ENCODE peak calls at places on chromosomes 13 and 19, in eight cellular contexts. One of them, this sample, is unnamed.

GRCh38 chr13:45219123-45219891 is 18.5 kb upstream of the KCTD4 start:
- DNase-seq in omental fat pad: no peak
- DNase-seq in GM19239: no peak
- DNase-seq in AG20443: no peak
- DNase-seq in choroid plexus epithelial cell: peak; percentile 31
- DNase-seq in WTC11: no peak
- DNase-seq in NCI-H748 treated with DMSO at 0.1 percent for 48 hours: no peak
- DNase-seq in fibroblast of mammary gland: no peak
- DNase-seq in this sample: no peak

GRCh38 chr13:48194392-48194754 is 38.6 kb upstream of the ITM2B start:
- DNase-seq in omental fat pad: no peak
- DNase-seq in GM19239: no peak
- DNase-seq in AG20443: peak; percentile 10
- DNase-seq in choroid plexus epithelial cell: peak; percentile 56
- DNase-seq in WTC11: no peak
- DNase-seq in NCI-H748 treated with DMSO at 0.1 percent for 48 hours: no peak
- DNase-seq in fibroblast of mammary gland: no peak
- DNase-seq in this sample: no peak

GRCh38 chr19:15269806-15270205 is 37.6 kb upstream of the EPHX3 start:
- DNase-seq in omental fat pad: no peak
- DNase-seq in GM19239: no peak
- DNase-seq in AG20443: no peak
- DNase-seq in choroid plexus epithelial cell: no peak
- DNase-seq in WTC11: no peak
- DNase-seq in NCI-H748 treated with DMSO at 0.1 percent for 48 hours: no peak
- DNase-seq in fibroblast of mammary gland: no peak
- DNase-seq in this sample: no peak

GRCh38 chr19:51339313-51339686 is 2.6 kb downstream of the VSIG10L start:
- DNase-seq in omental fat pad: no peak
- DNase-seq in GM19239: no peak
- DNase-seq in AG20443: no peak
- DNase-seq in choroid plexus epithelial cell: no peak
- DNase-seq in WTC11: no peak
- DNase-seq in NCI-H748 treated with DMSO at 0.1 percent for 48 hours: no peak
- DNase-seq in fibroblast of mammary gland: no peak
- DNase-seq in this sample: no peak

GRCh38 chr13:71079638-71080037 is 787.4 kb downstream of the DACH1 start:
- DNase-seq in omental fat pad: no peak
- DNase-seq in GM19239: no peak
- DNase-seq in AG20443: no peak
- DNase-seq in choroid plexus epithelial cell: peak; percentile 1
- DNase-seq in WTC11: no peak
- DNase-seq in NCI-H748 treated with DMSO at 0.1 percent for 48 hours: no peak
- DNase-seq in fibroblast of mammary gland: no peak
- DNase-seq in this sample: no peak

GRCh38 chr13:72745260-72745659 is 17.5 kb downstream of the BORA start:
- DNase-seq in omental fat pad: no peak
- DNase-seq in GM19239: no peak
- DNase-seq in AG20443: no peak
- DNase-seq in choroid plexus epithelial cell: peak; percentile 45
- DNase-seq in WTC11: no peak
- DNase-seq in NCI-H748 treated with DMSO at 0.1 percent for 48 hours: no peak
- DNase-seq in fibroblast of mammary gland: peak; percentile 10
- DNase-seq in this sample: no peak

GRCh38 chr13:50106559-50106958 is 91.3 kb downstream of the KCNRG start:
- DNase-seq in omental fat pad: no peak
- DNase-seq in GM19239: no peak
- DNase-seq in AG20443: no peak
- DNase-seq in choroid plexus epithelial cell: no peak
- DNase-seq in WTC11: no peak
- DNase-seq in NCI-H748 treated with DMSO at 0.1 percent for 48 hours: no peak
- DNase-seq in fibroblast of mammary gland: no peak
- DNase-seq in this sample: no peak

GRCh38 chr13:47415048-47415447 is 518.2 kb upstream of the HTR2A start:
- DNase-seq in omental fat pad: no peak
- DNase-seq in GM19239: no peak
- DNase-seq in AG20443: peak; percentile 20
- DNase-seq in choroid plexus epithelial cell: peak; percentile 27
- DNase-seq in WTC11: no peak
- DNase-seq in NCI-H748 treated with DMSO at 0.1 percent for 48 hours: no peak
- DNase-seq in fibroblast of mammary gland: no peak
- DNase-seq in this sample: no peak

GRCh38 chr13:103063376-103063775 is 2.8 kb downstream of the SLC10A2 start:
- DNase-seq in omental fat pad: no peak
- DNase-seq in GM19239: no peak
- DNase-seq in AG20443: no peak
- DNase-seq in choroid plexus epithelial cell: no peak
- DNase-seq in WTC11: no peak
- DNase-seq in NCI-H748 treated with DMSO at 0.1 percent for 48 hours: no peak
- DNase-seq in fibroblast of mammary gland: no peak
- DNase-seq in this sample: no peak

GRCh38 chr19:17855333-17856152 is 4.2 kb upstream of the RPL18A start:
- DNase-seq in omental fat pad: peak; percentile 96
- DNase-seq in GM19239: peak; percentile 62
- DNase-seq in AG20443: peak; percentile 88
- DNase-seq in choroid plexus epithelial cell: peak; percentile 75
- DNase-seq in WTC11: peak; percentile 95
- DNase-seq in NCI-H748 treated with DMSO at 0.1 percent for 48 hours: peak; percentile 48
- DNase-seq in fibroblast of mammary gland: peak; percentile 58
- DNase-seq in this sample: peak; percentile 49

GRCh38 chr19:46828484-46828883 is 22.2 kb downstream of the AP2S1 start:
- DNase-seq in omental fat pad: no peak
- DNase-seq in GM19239: no peak
- DNase-seq in AG20443: peak; percentile 4
- DNase-seq in choroid plexus epithelial cell: no peak
- DNase-seq in WTC11: no peak
- DNase-seq in NCI-H748 treated with DMSO at 0.1 percent for 48 hours: no peak
- DNase-seq in fibroblast of mammary gland: peak; percentile 60
- DNase-seq in this sample: no peak

GRCh38 chr13:91185294-91185863 is 162.1 kb upstream of the MIR17HG start:
- DNase-seq in omental fat pad: no peak
- DNase-seq in GM19239: no peak
- DNase-seq in AG20443: peak; percentile 12
- DNase-seq in choroid plexus epithelial cell: peak; percentile 53
- DNase-seq in WTC11: no peak
- DNase-seq in NCI-H748 treated with DMSO at 0.1 percent for 48 hours: peak; percentile 26
- DNase-seq in fibroblast of mammary gland: peak; percentile 10
- DNase-seq in this sample: no peak

GRCh38 chr13:73715910-73716257 is 418.3 kb downstream of the KLF12 start:
- DNase-seq in omental fat pad: no peak
- DNase-seq in GM19239: no peak
- DNase-seq in AG20443: no peak
- DNase-seq in choroid plexus epithelial cell: peak; percentile 12
- DNase-seq in WTC11: no peak
- DNase-seq in NCI-H748 treated with DMSO at 0.1 percent for 48 hours: no peak
- DNase-seq in fibroblast of mammary gland: no peak
- DNase-seq in this sample: no peak

GRCh38 chr19:19900124-19900523 is 622 bp upstream of the ZNF93 start:
- DNase-seq in omental fat pad: no peak
- DNase-seq in GM19239: no peak
- DNase-seq in AG20443: peak; percentile 57
- DNase-seq in choroid plexus epithelial cell: peak; percentile 76
- DNase-seq in WTC11: no peak
- DNase-seq in NCI-H748 treated with DMSO at 0.1 percent for 48 hours: peak; percentile 38
- DNase-seq in fibroblast of mammary gland: peak; percentile 79
- DNase-seq in this sample: peak; percentile 62

GRCh38 chr13:53206455-53206854 is 177.8 kb downstream of the OLFM4 start:
- DNase-seq in omental fat pad: no peak
- DNase-seq in GM19239: no peak
- DNase-seq in AG20443: no peak
- DNase-seq in choroid plexus epithelial cell: peak; percentile 4
- DNase-seq in WTC11: no peak
- DNase-seq in NCI-H748 treated with DMSO at 0.1 percent for 48 hours: peak; percentile 13
- DNase-seq in fibroblast of mammary gland: peak; percentile 7
- DNase-seq in this sample: peak; percentile 1

GRCh38 chr13:24624801-24625231 is 55.4 kb upstream of the ATP12A start:
- DNase-seq in omental fat pad: no peak
- DNase-seq in GM19239: no peak
- DNase-seq in AG20443: no peak
- DNase-seq in choroid plexus epithelial cell: no peak
- DNase-seq in WTC11: no peak
- DNase-seq in NCI-H748 treated with DMSO at 0.1 percent for 48 hours: no peak
- DNase-seq in fibroblast of mammary gland: no peak
- DNase-seq in this sample: no peak

GRCh38 chr19:53130506-53130905 is 2.2 kb downstream of the ZNF415 start:
- DNase-seq in omental fat pad: no peak
- DNase-seq in GM19239: no peak
- DNase-seq in AG20443: no peak
- DNase-seq in choroid plexus epithelial cell: peak; percentile 41
- DNase-seq in WTC11: no peak
- DNase-seq in NCI-H748 treated with DMSO at 0.1 percent for 48 hours: no peak
- DNase-seq in fibroblast of mammary gland: no peak
- DNase-seq in this sample: no peak

GRCh38 chr13:113889467-113889866 is 25.6 kb upstream of the GAS6 start:
- DNase-seq in omental fat pad: no peak
- DNase-seq in GM19239: no peak
- DNase-seq in AG20443: no peak
- DNase-seq in choroid plexus epithelial cell: no peak
- DNase-seq in WTC11: no peak
- DNase-seq in NCI-H748 treated with DMSO at 0.1 percent for 48 hours: no peak
- DNase-seq in fibroblast of mammary gland: no peak
- DNase-seq in this sample: no peak

GRCh38 chr19:44955500-44956439 is 590 bp downstream of the CLPTM1 start:
- DNase-seq in omental fat pad: no peak
- DNase-seq in GM19239: no peak
- DNase-seq in AG20443: no peak
- DNase-seq in choroid plexus epithelial cell: no peak
- DNase-seq in WTC11: no peak
- DNase-seq in NCI-H748 treated with DMSO at 0.1 percent for 48 hours: no peak
- DNase-seq in fibroblast of mammary gland: no peak
- DNase-seq in this sample: no peak

GRCh38 chr19:54412877-54413276 is 2.4 kb upstream of the TTYH1 start:
- DNase-seq in omental fat pad: no peak
- DNase-seq in GM19239: no peak
- DNase-seq in AG20443: no peak
- DNase-seq in choroid plexus epithelial cell: no peak
- DNase-seq in WTC11: no peak
- DNase-seq in NCI-H748 treated with DMSO at 0.1 percent for 48 hours: no peak
- DNase-seq in fibroblast of mammary gland: no peak
- DNase-seq in this sample: no peak

GRCh38 chr13:100541882-100542545 is 46.6 kb downstream of the GGACT start:
- DNase-seq in omental fat pad: no peak
- DNase-seq in GM19239: no peak
- DNase-seq in AG20443: no peak
- DNase-seq in choroid plexus epithelial cell: no peak
- DNase-seq in WTC11: no peak
- DNase-seq in NCI-H748 treated with DMSO at 0.1 percent for 48 hours: no peak
- DNase-seq in fibroblast of mammary gland: no peak
- DNase-seq in this sample: peak; percentile 18

GRCh38 chr13:99758465-99759162 is 213.0 kb downstream of the ZIC5 start:
- DNase-seq in omental fat pad: no peak
- DNase-seq in GM19239: no peak
- DNase-seq in AG20443: no peak
- DNase-seq in choroid plexus epithelial cell: no peak
- DNase-seq in WTC11: no peak
- DNase-seq in NCI-H748 treated with DMSO at 0.1 percent for 48 hours: peak; percentile 59
- DNase-seq in fibroblast of mammary gland: no peak
- DNase-seq in this sample: no peak

GRCh38 chr19:12834976-12835757 is 788 bp upstream of the RTBDN start:
- DNase-seq in omental fat pad: no peak
- DNase-seq in GM19239: no peak
- DNase-seq in AG20443: peak; percentile 64
- DNase-seq in choroid plexus epithelial cell: no peak
- DNase-seq in WTC11: peak; percentile 74
- DNase-seq in NCI-H748 treated with DMSO at 0.1 percent for 48 hours: peak; percentile 25
- DNase-seq in fibroblast of mammary gland: no peak
- DNase-seq in this sample: no peak

GRCh38 chr19:13492128-13492527 is 14.2 kb downstream of the CACNA1A start:
- DNase-seq in omental fat pad: no peak
- DNase-seq in GM19239: no peak
- DNase-seq in AG20443: peak; percentile 84
- DNase-seq in choroid plexus epithelial cell: peak; percentile 17
- DNase-seq in WTC11: no peak
- DNase-seq in NCI-H748 treated with DMSO at 0.1 percent for 48 hours: no peak
- DNase-seq in fibroblast of mammary gland: peak; percentile 69
- DNase-seq in this sample: no peak

GRCh38 chr19:29478578-29479565 is 46.9 kb upstream of the VSTM2B start:
- DNase-seq in omental fat pad: no peak
- DNase-seq in GM19239: no peak
- DNase-seq in AG20443: peak; percentile 54
- DNase-seq in choroid plexus epithelial cell: no peak
- DNase-seq in WTC11: peak; percentile 90
- DNase-seq in NCI-H748 treated with DMSO at 0.1 percent for 48 hours: no peak
- DNase-seq in fibroblast of mammary gland: no peak
- DNase-seq in this sample: peak; percentile 16

GRCh38 chr13:79663977-79664636 is 183.2 kb downstream of the NDFIP2 start:
- DNase-seq in omental fat pad: no peak
- DNase-seq in GM19239: no peak
- DNase-seq in AG20443: no peak
- DNase-seq in choroid plexus epithelial cell: no peak
- DNase-seq in WTC11: no peak
- DNase-seq in NCI-H748 treated with DMSO at 0.1 percent for 48 hours: no peak
- DNase-seq in fibroblast of mammary gland: no peak
- DNase-seq in this sample: no peak

GRCh38 chr19:29326351-29326750 is 113.4 kb upstream of the UQCRFS1 start:
- DNase-seq in omental fat pad: no peak
- DNase-seq in GM19239: no peak
- DNase-seq in AG20443: peak; percentile 33
- DNase-seq in choroid plexus epithelial cell: no peak
- DNase-seq in WTC11: no peak
- DNase-seq in NCI-H748 treated with DMSO at 0.1 percent for 48 hours: no peak
- DNase-seq in fibroblast of mammary gland: no peak
- DNase-seq in this sample: no peak

GRCh38 chr19:7287716-7288115 is 6.5 kb downstream of the INSR start:
- DNase-seq in omental fat pad: no peak
- DNase-seq in GM19239: no peak
- DNase-seq in AG20443: no peak
- DNase-seq in choroid plexus epithelial cell: no peak
- DNase-seq in WTC11: no peak
- DNase-seq in NCI-H748 treated with DMSO at 0.1 percent for 48 hours: no peak
- DNase-seq in fibroblast of mammary gland: no peak
- DNase-seq in this sample: no peak

GRCh38 chr13:25375727-25376358 is 4.1 kb downstream of the ATP8A2 start:
- DNase-seq in omental fat pad: no peak
- DNase-seq in GM19239: peak; percentile 53
- DNase-seq in AG20443: peak; percentile 65
- DNase-seq in choroid plexus epithelial cell: peak; percentile 65
- DNase-seq in WTC11: peak; percentile 36
- DNase-seq in NCI-H748 treated with DMSO at 0.1 percent for 48 hours: peak; percentile 86
- DNase-seq in fibroblast of mammary gland: peak; percentile 46
- DNase-seq in this sample: peak; percentile 20

GRCh38 chr13:93227280-93227905 is 786 bp downstream of the GPC6 start:
- DNase-seq in omental fat pad: no peak
- DNase-seq in GM19239: no peak
- DNase-seq in AG20443: peak; percentile 40
- DNase-seq in choroid plexus epithelial cell: peak; percentile 65
- DNase-seq in WTC11: peak; percentile 56
- DNase-seq in NCI-H748 treated with DMSO at 0.1 percent for 48 hours: peak; percentile 47
- DNase-seq in fibroblast of mammary gland: peak; percentile 46
- DNase-seq in this sample: peak; percentile 66

GRCh38 chr19:1074512-1075283 is 7.7 kb downstream of the ARHGAP45 start:
- DNase-seq in omental fat pad: peak; percentile 90
- DNase-seq in GM19239: peak; percentile 96
- DNase-seq in AG20443: no peak
- DNase-seq in choroid plexus epithelial cell: no peak
- DNase-seq in WTC11: no peak
- DNase-seq in NCI-H748 treated with DMSO at 0.1 percent for 48 hours: peak; percentile 61
- DNase-seq in fibroblast of mammary gland: no peak
- DNase-seq in this sample: peak; percentile 86

This sample was measured in NCI-H1105 treated with DMSO at 0.1 percent for 48 hours.